ENCODE peak calls at places on chromosome 15, in seven cellular contexts. E is prostate gland, Z is transverse colon, A is HCT116, S is spleen, U is SK-N-SH, H is K562. F is an unnamed sample.

GRCh38 chr15:92714071-92714456 is 58.5 kb upstream of the FAM174B start:
- DNase-seq in E (peak; percentile 17), Z (no peak), A (no peak), S (no peak), U (peak; percentile 83), H (no peak), F (no peak)

GRCh38 chr15:92158426-92158825 is 235.3 kb upstream of the ST8SIA2 start:
- DNase-seq in E (no peak), Z (no peak), A (peak; percentile 82), S (no peak), U (no peak), H (peak; percentile 3), F (peak; percentile 46)

GRCh38 chr15:86167816-86168215 is 88.1 kb downstream of the AGBL1 start:
- DNase-seq in E (no peak), Z (no peak), A (no peak), S (no peak), U (no peak), H (no peak), F (no peak)

GRCh38 chr15:25830844-25831443 is 32.2 kb downstream of the ATP10A start:
- DNase-seq in E (no peak), Z (peak; percentile 22), A (no peak), S (no peak), U (no peak), H (no peak), F (no peak)

GRCh38 chr15:62900071-62900812 is 142.3 kb upstream of the TPM1 start:
- DNase-seq in E (no peak), Z (no peak), A (no peak), S (no peak), U (no peak), H (no peak), F (no peak)

GRCh38 chr15:96338772-96339661 is 8.5 kb downstream of the NR2F2 start:
- DNase-seq in E (no peak), Z (no peak), A (no peak), S (no peak), U (no peak), H (no peak), F (no peak)

GRCh38 chr15:63818191-63818590 is 15.6 kb downstream of the HERC1 start:
- DNase-seq in E (no peak), Z (no peak), A (no peak), S (no peak), U (no peak), H (peak; percentile 85), F (no peak)

GRCh38 chr15:86961669-86962068 is 882.0 kb downstream of the AGBL1 start:
- DNase-seq in E (no peak), Z (no peak), A (no peak), S (no peak), U (no peak), H (no peak), F (no peak)

GRCh38 chr15:39738998-39739397 is 43.6 kb downstream of the FSIP1 start:
- DNase-seq in E (no peak), Z (no peak), A (no peak), S (no peak), U (no peak), H (no peak), F (no peak)

GRCh38 chr15:90701880-90702630 is 15.1 kb upstream of the BLM start:
- DNase-seq in E (no peak), Z (peak; percentile 18), A (no peak), S (no peak), U (no peak), H (peak; percentile 31), F (no peak)

GRCh38 chr15:41558400-41559238 is at the start of gene TYRO3:
- DNase-seq in E (peak; percentile 55), Z (peak; percentile 66), A (no peak), S (peak; percentile 88), U (peak; percentile 93), H (peak; percentile 83), F (peak; percentile 65)

GRCh38 chr15:60720493-60721231 is 241.7 kb upstream of the ICE2 start:
- DNase-seq in E (no peak), Z (no peak), A (no peak), S (no peak), U (no peak), H (no peak), F (no peak)

GRCh38 chr15:66189291-66189690 is 64.3 kb downstream of the MEGF11 start:
- DNase-seq in E (no peak), Z (no peak), A (no peak), S (no peak), U (no peak), H (no peak), F (no peak)

GRCh38 chr15:48643236-48643635 is 2.3 kb downstream of the FBN1 start:
- DNase-seq in E (no peak), Z (no peak), A (no peak), S (no peak), U (no peak), H (no peak), F (no peak)

GRCh38 chr15:95609096-95609495 is 721.4 kb upstream of the NR2F2 start:
- DNase-seq in E (no peak), Z (no peak), A (no peak), S (no peak), U (no peak), H (no peak), F (no peak)

GRCh38 chr15:63051701-63052066 is 9.1 kb downstream of the TPM1 start:
- DNase-seq in E (no peak), Z (no peak), A (no peak), S (no peak), U (no peak), H (no peak), F (no peak)

GRCh38 chr15:47705601-47706000 is 11.7 kb upstream of the SEMA6D start:
- DNase-seq in E (no peak), Z (peak; percentile 26), A (no peak), S (no peak), U (no peak), H (no peak), F (no peak)

GRCh38 chr15:36798789-36799188 is 219.4 kb downstream of the CDIN1 start:
- DNase-seq in E (no peak), Z (no peak), A (no peak), S (no peak), U (no peak), H (no peak), F (no peak)

GRCh38 chr15:39704684-39705083 is 78.0 kb downstream of the FSIP1 start:
- DNase-seq in E (no peak), Z (no peak), A (no peak), S (no peak), U (no peak), H (peak; percentile 75), F (no peak)

GRCh38 chr15:77024273-77025065 is 29.5 kb downstream of the PSTPIP1 start:
- DNase-seq in E (peak; percentile 42), Z (peak; percentile 72), A (no peak), S (peak; percentile 90), U (peak; percentile 94), H (peak; percentile 73), F (peak; percentile 72)

GRCh38 chr15:45377630-45378148 is 655 bp downstream of the GATM start:
- DNase-seq in E (no peak), Z (peak; percentile 46), A (no peak), S (no peak), U (peak; percentile 63), H (no peak), F (peak; percentile 51)

GRCh38 chr15:34358367-34358766 is 8.6 kb downstream of the LPCAT4 start:
- DNase-seq in E (no peak), Z (no peak), A (no peak), S (no peak), U (peak; percentile 41), H (no peak), F (no peak)

GRCh38 chr15:57485869-57486268 is 105.8 kb upstream of the MYZAP start:
- DNase-seq in E (no peak), Z (no peak), A (peak; percentile 79), S (no peak), U (no peak), H (no peak), F (peak; percentile 61)

GRCh38 chr15:73127302-73127936 is 75.2 kb downstream of the NEO1 start:
- DNase-seq in E (no peak), Z (no peak), A (peak; percentile 18), S (no peak), U (peak; percentile 54), H (peak; percentile 51), F (no peak)

GRCh38 chr15:35705885-35706590 is 160.1 kb upstream of the DPH6 start:
- DNase-seq in E (no peak), Z (no peak), A (no peak), S (no peak), U (no peak), H (peak; percentile 32), F (peak; percentile 44)

GRCh38 chr15:64894395-64895056 is 17.2 kb upstream of the ANKDD1A start:
- DNase-seq in E (peak; percentile 11), Z (peak; percentile 84), A (no peak), S (peak; percentile 96), U (no peak), H (no peak), F (peak; percentile 61)
- H3K4me3 ChIP-seq in E (no peak overlapping the region), Z (no peak overlapping the region), A (no peak overlapping the region), S (peak overlapping the region; percentile 22), U (no peak overlapping the region), H (no peak overlapping the region), F (peak overlapping the region; percentile 37)

DNA sequence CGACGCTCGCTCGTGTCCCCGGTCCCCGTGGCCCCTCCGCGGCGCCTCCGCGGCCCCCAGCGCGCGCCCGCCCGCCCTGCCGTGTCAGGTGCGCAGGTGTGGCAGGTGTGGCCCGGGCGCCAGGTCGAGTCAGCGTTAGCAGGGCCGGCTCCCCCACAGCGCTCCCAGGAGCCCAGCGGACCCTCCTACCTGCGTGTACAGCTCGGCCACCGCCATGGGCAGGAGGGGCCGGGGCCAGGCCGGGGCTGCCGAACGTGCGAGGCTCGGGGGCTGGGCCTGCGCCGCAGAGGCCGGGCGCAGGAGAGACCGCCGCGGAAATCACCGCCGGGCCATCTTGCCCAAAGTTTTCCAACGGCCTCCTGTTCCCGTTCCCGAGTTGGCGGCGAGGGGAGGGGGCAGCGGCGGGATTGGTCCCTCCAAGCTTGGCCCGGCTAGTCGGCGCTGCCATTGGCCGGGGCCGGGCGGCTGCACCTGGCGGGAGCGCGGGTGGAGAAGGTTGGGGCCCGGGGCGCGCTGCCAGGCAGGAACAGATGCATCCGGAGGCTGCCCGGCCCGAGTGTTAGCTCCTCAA is at the start of gene MYO5C:
- DNase-seq in E (peak; percentile 93), Z (peak; percentile 91), A (peak; percentile 64), S (peak; percentile 88), U (peak; percentile 89), H (no peak), F (peak; percentile 95)
- TF ChIP-seq POLR2AphosphoS5 in E (peak; percentile 86), Z (peak; percentile 54), A (peak; percentile 71), S (peak; percentile 87), U (no peak), H (no peak), F (peak; percentile 39)

GRCh38 chr15:80800067-80800466 is 20.9 kb downstream of the CEMIP start:
- DNase-seq in E (no peak), Z (no peak), A (no peak), S (no peak), U (no peak), H (no peak), F (no peak)

GRCh38 chr15:80801891-80802680 is 22.9 kb downstream of the CEMIP start:
- DNase-seq in E (no peak), Z (peak; percentile 32), A (no peak), S (no peak), U (no peak), H (no peak), F (no peak)

GRCh38 chr15:80803580-80804525 is 24.7 kb downstream of the CEMIP start:
- DNase-seq in E (no peak), Z (no peak), A (no peak), S (no peak), U (no peak), H (no peak), F (no peak)

GRCh38 chr15:80804970-80805495 is 25.9 kb downstream of the CEMIP start:
- DNase-seq in E (peak; percentile 87), Z (no peak), A (no peak), S (no peak), U (no peak), H (no peak), F (no peak)
- H3K4me3 ChIP-seq in E (no peak overlapping the region), Z (no peak overlapping the region), A (no peak overlapping the region), S (no peak overlapping the region), U (no peak overlapping the region), H (no peak overlapping the region), F (no peak overlapping the region)

GRCh38 chr15:83446904-83447708 is at the start of gene SH3GL3:
- DNase-seq in E (peak; percentile 81), Z (peak; percentile 49), A (peak; percentile 32), S (peak; percentile 81), U (peak; percentile 82), H (peak; percentile 91), F (peak; percentile 75)
- TF ChIP-seq POLR2AphosphoS5 in E (peak; percentile 44), Z (no peak), A (no peak), S (peak; percentile 24), U (no peak), H (no peak), F (no peak)

F was measured in stomach.